ENCODE peak calls at places on chromosomes 1 and 21, in five cellular contexts. One of them, this sample, is unnamed.

GRCh38 chr1:145858238-145858936 is 494 bp downstream of the PIAS3 start:
- DNase-seq in CD8-positive, alpha-beta T cell: peak; percentile 55
- DNase-seq in CD4-positive, alpha-beta T cell: peak; percentile 60
- DNase-seq in neural progenitor cell: peak; percentile 89
- DNase-seq in heart right ventricle: no peak
- DNase-seq in this sample: no peak

GRCh38 chr1:24995121-24995520 is 65.0 kb upstream of the RUNX3 start:
- DNase-seq in CD8-positive, alpha-beta T cell: no peak
- DNase-seq in CD4-positive, alpha-beta T cell: no peak
- DNase-seq in neural progenitor cell: no peak
- DNase-seq in heart right ventricle: no peak
- DNase-seq in this sample: no peak

GRCh38 chr1:81878538-81878937 is 77.8 kb downstream of the ADGRL2 start:
- DNase-seq in CD8-positive, alpha-beta T cell: no peak
- DNase-seq in CD4-positive, alpha-beta T cell: no peak
- DNase-seq in neural progenitor cell: no peak
- DNase-seq in heart right ventricle: no peak
- DNase-seq in this sample: no peak

GRCh38 chr1:219236933-219237610 is 63.4 kb downstream of the LYPLAL1 start:
- DNase-seq in CD8-positive, alpha-beta T cell: no peak
- DNase-seq in CD4-positive, alpha-beta T cell: no peak
- DNase-seq in neural progenitor cell: no peak
- DNase-seq in heart right ventricle: no peak
- DNase-seq in this sample: no peak

GRCh38 chr1:81305997-81306452 is 494.7 kb upstream of the ADGRL2 start:
- DNase-seq in CD8-positive, alpha-beta T cell: no peak
- DNase-seq in CD4-positive, alpha-beta T cell: no peak
- DNase-seq in neural progenitor cell: peak; percentile 62
- DNase-seq in heart right ventricle: peak; percentile 24
- DNase-seq in this sample: no peak

GRCh38 chr1:227941509-227942020 is 6.2 kb downstream of the WNT9A start:
- DNase-seq in CD8-positive, alpha-beta T cell: no peak
- DNase-seq in CD4-positive, alpha-beta T cell: no peak
- DNase-seq in neural progenitor cell: no peak
- DNase-seq in heart right ventricle: no peak
- DNase-seq in this sample: peak; percentile 34

GRCh38 chr1:107432108-107432507 is 291.3 kb downstream of the NTNG1 start:
- DNase-seq in CD8-positive, alpha-beta T cell: no peak
- DNase-seq in CD4-positive, alpha-beta T cell: no peak
- DNase-seq in neural progenitor cell: peak; percentile 20
- DNase-seq in heart right ventricle: no peak
- DNase-seq in this sample: no peak

GRCh38 chr1:159960721-159961381 is 6.8 kb upstream of the SLAMF9 start:
- DNase-seq in CD8-positive, alpha-beta T cell: no peak
- DNase-seq in CD4-positive, alpha-beta T cell: no peak
- DNase-seq in neural progenitor cell: no peak
- DNase-seq in heart right ventricle: no peak
- DNase-seq in this sample: peak; percentile 75

GRCh38 chr1:31931241-31932225 is 6.6 kb downstream of the PTP4A2 start:
- DNase-seq in CD8-positive, alpha-beta T cell: no peak
- DNase-seq in CD4-positive, alpha-beta T cell: no peak
- DNase-seq in neural progenitor cell: no peak
- DNase-seq in heart right ventricle: no peak
- DNase-seq in this sample: no peak

GRCh38 chr1:156692958-156693857 is 12.2 kb downstream of the CRABP2 start:
- DNase-seq in CD8-positive, alpha-beta T cell: no peak
- DNase-seq in CD4-positive, alpha-beta T cell: no peak
- DNase-seq in neural progenitor cell: peak; percentile 94
- DNase-seq in heart right ventricle: no peak
- DNase-seq in this sample: no peak

GRCh38 chr1:28246427-28246832 is 10.5 kb downstream of the ATP5IF1 start:
- DNase-seq in CD8-positive, alpha-beta T cell: peak; percentile 29
- DNase-seq in CD4-positive, alpha-beta T cell: no peak
- DNase-seq in neural progenitor cell: no peak
- DNase-seq in heart right ventricle: no peak
- DNase-seq in this sample: no peak

GRCh38 chr1:242401937-242402336 is 122.6 kb downstream of the PLD5 start:
- DNase-seq in CD8-positive, alpha-beta T cell: no peak
- DNase-seq in CD4-positive, alpha-beta T cell: no peak
- DNase-seq in neural progenitor cell: no peak
- DNase-seq in heart right ventricle: no peak
- DNase-seq in this sample: no peak

GRCh38 chr1:7299329-7299799 is 471.7 kb upstream of the VAMP3 start:
- DNase-seq in CD8-positive, alpha-beta T cell: no peak
- DNase-seq in CD4-positive, alpha-beta T cell: no peak
- DNase-seq in neural progenitor cell: peak; percentile 55
- DNase-seq in heart right ventricle: peak; percentile 56
- DNase-seq in this sample: peak; percentile 43

GRCh38 chr1:93779540-93780121 is 98.0 kb upstream of the BCAR3 start:
- DNase-seq in CD8-positive, alpha-beta T cell: no peak
- DNase-seq in CD4-positive, alpha-beta T cell: no peak
- DNase-seq in neural progenitor cell: no peak
- DNase-seq in heart right ventricle: no peak
- DNase-seq in this sample: no peak

GRCh38 chr1:225880210-225880584 is 2.0 kb downstream of the TMEM63A start:
- DNase-seq in CD8-positive, alpha-beta T cell: no peak
- DNase-seq in CD4-positive, alpha-beta T cell: no peak
- DNase-seq in neural progenitor cell: no peak
- DNase-seq in heart right ventricle: peak; percentile 27
- DNase-seq in this sample: no peak

GRCh38 chr1:211648336-211648735 is 27.1 kb downstream of the NEK2 start:
- DNase-seq in CD8-positive, alpha-beta T cell: no peak
- DNase-seq in CD4-positive, alpha-beta T cell: no peak
- DNase-seq in neural progenitor cell: no peak
- DNase-seq in heart right ventricle: no peak
- DNase-seq in this sample: no peak

GRCh38 chr1:231122143-231122542 is 39.7 kb upstream of the TRIM67 start:
- DNase-seq in CD8-positive, alpha-beta T cell: no peak
- DNase-seq in CD4-positive, alpha-beta T cell: no peak
- DNase-seq in neural progenitor cell: no peak
- DNase-seq in heart right ventricle: no peak
- DNase-seq in this sample: no peak

GRCh38 chr1:182406006-182406405 is 5.5 kb upstream of the TEDDM1 start:
- DNase-seq in CD8-positive, alpha-beta T cell: no peak
- DNase-seq in CD4-positive, alpha-beta T cell: no peak
- DNase-seq in neural progenitor cell: no peak
- DNase-seq in heart right ventricle: no peak
- DNase-seq in this sample: no peak

GRCh38 chr1:2060535-2060934 is 10.3 kb downstream of the PRKCZ start:
- DNase-seq in CD8-positive, alpha-beta T cell: no peak
- DNase-seq in CD4-positive, alpha-beta T cell: no peak
- DNase-seq in neural progenitor cell: no peak
- DNase-seq in heart right ventricle: no peak
- DNase-seq in this sample: no peak

GRCh38 chr1:164716992-164717703 is 158.2 kb downstream of the PBX1 start:
- DNase-seq in CD8-positive, alpha-beta T cell: no peak
- DNase-seq in CD4-positive, alpha-beta T cell: no peak
- DNase-seq in neural progenitor cell: no peak
- DNase-seq in heart right ventricle: no peak
- DNase-seq in this sample: no peak

GRCh38 chr1:193115629-193116227 is 6.1 kb upstream of the CDC73 start:
- DNase-seq in CD8-positive, alpha-beta T cell: no peak
- DNase-seq in CD4-positive, alpha-beta T cell: no peak
- DNase-seq in neural progenitor cell: no peak
- DNase-seq in heart right ventricle: no peak
- DNase-seq in this sample: no peak

GRCh38 chr1:34549199-34549598 is 205.6 kb upstream of the GJB5 start:
- DNase-seq in CD8-positive, alpha-beta T cell: no peak
- DNase-seq in CD4-positive, alpha-beta T cell: no peak
- DNase-seq in neural progenitor cell: peak; percentile 65
- DNase-seq in heart right ventricle: no peak
- DNase-seq in this sample: no peak

GRCh38 chr1:215358356-215358755 is 208.7 kb upstream of the KCTD3 start:
- DNase-seq in CD8-positive, alpha-beta T cell: no peak
- DNase-seq in CD4-positive, alpha-beta T cell: no peak
- DNase-seq in neural progenitor cell: no peak
- DNase-seq in heart right ventricle: no peak
- DNase-seq in this sample: no peak

GRCh38 chr1:53135735-53136114 is 6.7 kb downstream of the SLC1A7 start:
- DNase-seq in CD8-positive, alpha-beta T cell: peak; percentile 26
- DNase-seq in CD4-positive, alpha-beta T cell: no peak
- DNase-seq in neural progenitor cell: no peak
- DNase-seq in heart right ventricle: no peak
- DNase-seq in this sample: no peak

GRCh38 chr1:180935326-180936109 is 22.8 kb downstream of the KIAA1614 start:
- DNase-seq in CD8-positive, alpha-beta T cell: no peak
- DNase-seq in CD4-positive, alpha-beta T cell: no peak
- DNase-seq in neural progenitor cell: peak; percentile 39
- DNase-seq in heart right ventricle: no peak
- DNase-seq in this sample: no peak

GRCh38 chr1:155890251-155890650 is 20.9 kb downstream of the RIT1 start:
- DNase-seq in CD8-positive, alpha-beta T cell: no peak
- DNase-seq in CD4-positive, alpha-beta T cell: no peak
- DNase-seq in neural progenitor cell: no peak
- DNase-seq in heart right ventricle: no peak
- DNase-seq in this sample: no peak

GRCh38 chr1:102970496-102971078 is 137.7 kb downstream of the COL11A1 start:
- DNase-seq in CD8-positive, alpha-beta T cell: no peak
- DNase-seq in CD4-positive, alpha-beta T cell: no peak
- DNase-seq in neural progenitor cell: peak; percentile 86
- DNase-seq in heart right ventricle: no peak
- DNase-seq in this sample: no peak

GRCh38 chr1:16145030-16145987 is 10.6 kb downstream of the EPHA2 start:
- DNase-seq in CD8-positive, alpha-beta T cell: no peak
- DNase-seq in CD4-positive, alpha-beta T cell: no peak
- DNase-seq in neural progenitor cell: peak; percentile 69
- DNase-seq in heart right ventricle: peak; percentile 89
- DNase-seq in this sample: peak; percentile 83

GRCh38 chr1:45765999-45766792 is 15.7 kb upstream of the IPP start:
- DNase-seq in CD8-positive, alpha-beta T cell: no peak
- DNase-seq in CD4-positive, alpha-beta T cell: no peak
- DNase-seq in neural progenitor cell: no peak
- DNase-seq in heart right ventricle: no peak
- DNase-seq in this sample: no peak

GRCh38 chr1:111747282-111747734 is 8.1 kb upstream of the INKA2 start:
- DNase-seq in CD8-positive, alpha-beta T cell: peak; percentile 48
- DNase-seq in CD4-positive, alpha-beta T cell: peak; percentile 38
- DNase-seq in neural progenitor cell: peak; percentile 70
- DNase-seq in heart right ventricle: peak; percentile 71
- DNase-seq in this sample: peak; percentile 31

GRCh38 chr1:226443439-226443838 is 35.5 kb upstream of the PARP1 start:
- DNase-seq in CD8-positive, alpha-beta T cell: no peak
- DNase-seq in CD4-positive, alpha-beta T cell: no peak
- DNase-seq in neural progenitor cell: no peak
- DNase-seq in heart right ventricle: no peak
- DNase-seq in this sample: no peak

GRCh38 chr1:24465638-24466037 is 37.0 kb upstream of the RCAN3 start:
- DNase-seq in CD8-positive, alpha-beta T cell: no peak
- DNase-seq in CD4-positive, alpha-beta T cell: no peak
- DNase-seq in neural progenitor cell: no peak
- DNase-seq in heart right ventricle: no peak
- DNase-seq in this sample: no peak

GRCh38 chr1:209899948-209900347 is 38.1 kb upstream of the SYT14 start:
- DNase-seq in CD8-positive, alpha-beta T cell: no peak
- DNase-seq in CD4-positive, alpha-beta T cell: no peak
- DNase-seq in neural progenitor cell: peak; percentile 56
- DNase-seq in heart right ventricle: no peak
- DNase-seq in this sample: no peak

GRCh38 chr1:211259596-211260126 is 495 bp downstream of the RCOR3 start:
- DNase-seq in CD8-positive, alpha-beta T cell: peak; percentile 49
- DNase-seq in CD4-positive, alpha-beta T cell: peak; percentile 54
- DNase-seq in neural progenitor cell: no peak
- DNase-seq in heart right ventricle: peak; percentile 62
- DNase-seq in this sample: peak; percentile 82

DNA sequence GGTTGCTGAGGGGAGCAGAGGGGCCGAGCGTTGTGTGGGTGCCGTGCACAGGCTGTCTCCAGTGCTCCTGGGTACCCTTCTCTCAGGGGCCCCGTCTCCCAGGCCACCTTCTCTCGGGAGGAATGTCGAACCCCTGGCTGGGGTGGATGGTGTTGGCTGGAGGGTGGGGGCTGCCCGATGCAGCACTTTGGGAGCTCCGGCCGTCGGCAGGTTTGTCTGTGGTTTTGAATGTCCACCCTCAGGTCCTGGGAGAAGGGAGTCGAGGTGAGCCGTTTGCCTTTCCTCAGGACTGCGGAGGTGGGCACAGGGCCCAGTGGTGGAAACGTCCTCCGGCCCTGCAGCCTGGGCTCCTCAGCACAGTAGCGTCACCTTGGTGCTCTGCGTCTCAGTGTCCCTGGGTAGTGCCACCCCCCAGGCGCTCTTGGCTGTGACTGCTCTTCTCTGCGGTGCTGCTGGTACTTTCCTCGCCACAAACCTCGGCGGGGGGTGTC is 14.5 kb downstream of the SLX9 start:
- DNase-seq in CD8-positive, alpha-beta T cell: no peak
- DNase-seq in CD4-positive, alpha-beta T cell: no peak
- DNase-seq in neural progenitor cell: no peak
- DNase-seq in heart right ventricle: no peak
- DNase-seq in this sample: peak; percentile 22
- TF ChIP-seq CTCF in CD8-positive, alpha-beta T cell: no peak
- TF ChIP-seq CTCF in CD4-positive, alpha-beta T cell: no peak
- TF ChIP-seq CTCF in neural progenitor cell: no peak
- TF ChIP-seq CTCF in heart right ventricle: no peak
- TF ChIP-seq CTCF in this sample: no peak

GRCh38 chr1:12153181-12153785 is 13.5 kb upstream of the TNFRSF1B start:
- DNase-seq in CD8-positive, alpha-beta T cell: peak; percentile 47
- DNase-seq in CD4-positive, alpha-beta T cell: no peak
- DNase-seq in neural progenitor cell: no peak
- DNase-seq in heart right ventricle: peak; percentile 63
- DNase-seq in this sample: peak; percentile 36
- H3K27ac ChIP-seq in CD8-positive, alpha-beta T cell: no peak overlapping the region
- H3K27ac ChIP-seq in CD4-positive, alpha-beta T cell: peak overlapping the region; percentile 38
- H3K27ac ChIP-seq in neural progenitor cell: no peak overlapping the region
- H3K27ac ChIP-seq in heart right ventricle: peak overlapping the region; percentile 56
- H3K27ac ChIP-seq in this sample: peak overlapping the region; percentile 57

DNA sequence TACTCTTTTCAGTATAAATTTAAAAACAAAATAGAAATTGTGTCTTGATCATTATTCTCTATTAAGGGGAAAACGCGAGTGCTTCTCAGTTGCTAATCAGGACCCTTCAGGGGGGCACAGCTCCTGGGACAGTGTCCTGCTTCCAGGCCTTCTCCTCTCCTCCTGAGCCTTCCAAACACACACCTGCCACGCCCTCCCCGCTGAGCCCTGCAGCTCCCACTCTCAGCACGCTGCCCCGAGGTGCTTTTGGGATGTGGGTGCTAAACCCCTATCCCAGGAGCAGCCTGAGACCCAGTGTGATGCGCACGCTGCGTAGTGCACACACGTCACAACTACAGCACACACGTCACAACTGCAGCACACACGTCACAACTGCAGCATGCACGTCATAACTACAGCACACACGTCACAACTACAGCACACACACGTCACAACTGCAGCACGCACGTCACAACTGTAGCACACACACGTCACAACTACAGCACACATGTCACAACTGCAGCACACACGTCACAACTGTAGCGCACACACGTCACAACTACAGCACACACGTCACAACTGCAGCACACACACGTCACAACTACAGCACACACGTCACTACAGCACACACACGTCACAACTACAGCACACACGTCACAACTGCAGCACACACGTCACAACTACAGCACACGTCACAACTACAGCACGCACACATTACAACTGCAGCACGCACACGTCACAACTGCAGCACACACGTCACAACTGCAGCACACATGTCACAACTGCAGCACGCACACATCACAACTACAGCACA is 322.8 kb upstream of the AJAP1 start:
- DNase-seq in CD8-positive, alpha-beta T cell: no peak
- DNase-seq in CD4-positive, alpha-beta T cell: no peak
- DNase-seq in neural progenitor cell: no peak
- DNase-seq in heart right ventricle: no peak
- DNase-seq in this sample: no peak
- H3K9me3 ChIP-seq in CD8-positive, alpha-beta T cell: no peaks in the 10 kb centered on the region
- H3K9me3 ChIP-seq in CD4-positive, alpha-beta T cell: no peaks in the 10 kb centered on the region
- H3K9me3 ChIP-seq in neural progenitor cell: no peaks in the 10 kb centered on the region
- H3K9me3 ChIP-seq in heart right ventricle: no peaks in the 10 kb centered on the region
- H3K9me3 ChIP-seq in this sample: no peaks in the 10 kb centered on the region

GRCh38 chr21:42094811-42095210 is 23.7 kb downstream of the UMODL1 start:
- DNase-seq in CD8-positive, alpha-beta T cell: no peak
- DNase-seq in CD4-positive, alpha-beta T cell: no peak
- DNase-seq in neural progenitor cell: no peak
- DNase-seq in heart right ventricle: no peak
- DNase-seq in this sample: no peak
- TF ChIP-seq CTCF in CD8-positive, alpha-beta T cell: no peak
- TF ChIP-seq CTCF in CD4-positive, alpha-beta T cell: no peak
- TF ChIP-seq CTCF in neural progenitor cell: no peak
- TF ChIP-seq CTCF in heart right ventricle: no peak
- TF ChIP-seq CTCF in this sample: no peak